ENCODE peak calls at places on chromosomes 7 and 10, in seven cellular contexts. One of them, this sample, is unnamed.

GRCh38 chr10:91416339-91416868 is 6.3 kb downstream of the HECTD2 start:
- DNase-seq in mucosa of descending colon: no peak
- DNase-seq in heart right ventricle: no peak
- DNase-seq in cardiac fibroblast: no peak
- DNase-seq in CD8-positive, alpha-beta T cell: no peak
- DNase-seq in suprapubic skin: no peak
- DNase-seq in endothelial cell: no peak
- DNase-seq in this sample: no peak

GRCh38 chr7:145784809-145785780 is 331.5 kb upstream of the CNTNAP2 start:
- DNase-seq in mucosa of descending colon: no peak
- DNase-seq in heart right ventricle: no peak
- DNase-seq in cardiac fibroblast: no peak
- DNase-seq in CD8-positive, alpha-beta T cell: no peak
- DNase-seq in suprapubic skin: no peak
- DNase-seq in endothelial cell: no peak
- DNase-seq in this sample: no peak

GRCh38 chr7:131509781-131510180 is 46.6 kb downstream of the PODXL start:
- DNase-seq in mucosa of descending colon: no peak
- DNase-seq in heart right ventricle: no peak
- DNase-seq in cardiac fibroblast: no peak
- DNase-seq in CD8-positive, alpha-beta T cell: no peak
- DNase-seq in suprapubic skin: no peak
- DNase-seq in endothelial cell: no peak
- DNase-seq in this sample: no peak

GRCh38 chr7:112495820-112496462 is 15.2 kb downstream of the LSMEM1 start:
- DNase-seq in mucosa of descending colon: peak
- DNase-seq in heart right ventricle: peak
- DNase-seq in cardiac fibroblast: peak
- DNase-seq in CD8-positive, alpha-beta T cell: peak
- DNase-seq in suprapubic skin: peak
- DNase-seq in endothelial cell: peak
- DNase-seq in this sample: peak

GRCh38 chr7:97013025-97013424 is 7.7 kb downstream of the DLX6 start:
- DNase-seq in mucosa of descending colon: no peak
- DNase-seq in heart right ventricle: no peak
- DNase-seq in cardiac fibroblast: no peak
- DNase-seq in CD8-positive, alpha-beta T cell: no peak
- DNase-seq in suprapubic skin: no peak
- DNase-seq in endothelial cell: no peak
- DNase-seq in this sample: no peak

GRCh38 chr10:97892506-97892905 is 42.9 kb downstream of the GOLGA7B start:
- DNase-seq in mucosa of descending colon: no peak
- DNase-seq in heart right ventricle: no peak
- DNase-seq in cardiac fibroblast: no peak
- DNase-seq in CD8-positive, alpha-beta T cell: no peak
- DNase-seq in suprapubic skin: no peak
- DNase-seq in endothelial cell: no peak
- DNase-seq in this sample: no peak

GRCh38 chr10:67609996-67610793 is 85.8 kb downstream of the CTNNA3 start:
- DNase-seq in mucosa of descending colon: no peak
- DNase-seq in heart right ventricle: no peak
- DNase-seq in cardiac fibroblast: peak
- DNase-seq in CD8-positive, alpha-beta T cell: no peak
- DNase-seq in suprapubic skin: no peak
- DNase-seq in endothelial cell: no peak
- DNase-seq in this sample: no peak

GRCh38 chr7:44117801-44118429 is 5.4 kb downstream of the POLD2 start:
- DNase-seq in mucosa of descending colon: no peak
- DNase-seq in heart right ventricle: no peak
- DNase-seq in cardiac fibroblast: no peak
- DNase-seq in CD8-positive, alpha-beta T cell: no peak
- DNase-seq in suprapubic skin: no peak
- DNase-seq in endothelial cell: no peak
- DNase-seq in this sample: no peak

GRCh38 chr7:42272793-42273665 is 36.0 kb upstream of the GLI3 start:
- DNase-seq in mucosa of descending colon: peak
- DNase-seq in heart right ventricle: no peak
- DNase-seq in cardiac fibroblast: peak
- DNase-seq in CD8-positive, alpha-beta T cell: no peak
- DNase-seq in suprapubic skin: no peak
- DNase-seq in endothelial cell: no peak
- DNase-seq in this sample: no peak

GRCh38 chr10:131832056-131832685 is 68.6 kb upstream of the PPP2R2D start:
- DNase-seq in mucosa of descending colon: no peak
- DNase-seq in heart right ventricle: no peak
- DNase-seq in cardiac fibroblast: no peak
- DNase-seq in CD8-positive, alpha-beta T cell: no peak
- DNase-seq in suprapubic skin: peak
- DNase-seq in endothelial cell: no peak
- DNase-seq in this sample: peak

GRCh38 chr7:6181136-6181535 is 91.3 kb downstream of the CYTH3 start:
- DNase-seq in mucosa of descending colon: no peak
- DNase-seq in heart right ventricle: no peak
- DNase-seq in cardiac fibroblast: no peak
- DNase-seq in CD8-positive, alpha-beta T cell: no peak
- DNase-seq in suprapubic skin: no peak
- DNase-seq in endothelial cell: no peak
- DNase-seq in this sample: no peak

GRCh38 chr7:137439829-137440433 is 96.4 kb upstream of the PTN start:
- DNase-seq in mucosa of descending colon: no peak
- DNase-seq in heart right ventricle: no peak
- DNase-seq in cardiac fibroblast: no peak
- DNase-seq in CD8-positive, alpha-beta T cell: no peak
- DNase-seq in suprapubic skin: no peak
- DNase-seq in endothelial cell: no peak
- DNase-seq in this sample: no peak

GRCh38 chr7:116626886-116627285 is 45.1 kb upstream of the MET start:
- DNase-seq in mucosa of descending colon: no peak
- DNase-seq in heart right ventricle: no peak
- DNase-seq in cardiac fibroblast: no peak
- DNase-seq in CD8-positive, alpha-beta T cell: no peak
- DNase-seq in suprapubic skin: no peak
- DNase-seq in endothelial cell: no peak
- DNase-seq in this sample: no peak

GRCh38 chr10:9825491-9826018 is 1192.1 kb upstream of the CELF2 start:
- DNase-seq in mucosa of descending colon: no peak
- DNase-seq in heart right ventricle: no peak
- DNase-seq in cardiac fibroblast: no peak
- DNase-seq in CD8-positive, alpha-beta T cell: no peak
- DNase-seq in suprapubic skin: no peak
- DNase-seq in endothelial cell: peak
- DNase-seq in this sample: no peak

DNA sequence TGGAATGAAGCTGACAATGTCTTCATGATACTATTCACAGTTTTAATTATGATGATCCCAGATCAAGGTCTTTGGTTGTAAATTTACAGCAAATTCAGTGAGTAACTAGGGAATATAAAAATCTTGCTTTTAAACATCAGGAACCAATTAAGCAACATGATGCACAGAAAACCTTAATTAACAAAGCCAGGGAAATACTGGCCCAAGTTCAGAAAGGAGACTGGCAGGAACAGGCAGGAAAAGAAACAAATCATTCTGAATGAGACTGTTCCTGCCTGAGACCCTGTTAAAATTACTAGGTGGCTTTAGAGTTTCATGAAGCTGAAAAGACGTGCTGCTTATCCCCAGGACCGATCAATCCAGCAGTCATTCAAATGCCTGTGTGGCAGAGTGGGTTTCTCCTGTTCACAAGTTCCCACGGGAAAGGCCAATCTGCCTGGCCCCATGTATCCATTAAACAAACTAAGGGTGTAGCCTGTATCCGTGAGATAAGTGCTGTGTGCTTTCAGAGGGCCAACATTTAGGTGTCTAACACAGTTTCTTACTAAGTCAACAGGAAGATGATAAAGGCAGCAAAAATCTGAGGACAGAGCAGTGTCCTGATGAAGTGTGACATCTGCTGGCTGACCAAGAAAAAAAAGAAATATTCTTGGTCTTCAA is 34.4 kb downstream of the PUS7 start:
- DNase-seq in mucosa of descending colon: peak
- DNase-seq in heart right ventricle: peak
- DNase-seq in cardiac fibroblast: peak
- DNase-seq in CD8-positive, alpha-beta T cell: no peak
- DNase-seq in suprapubic skin: no peak
- DNase-seq in endothelial cell: peak
- DNase-seq in this sample: no peak
- TF ChIP-seq CTCF in mucosa of descending colon: no peak
- TF ChIP-seq CTCF in heart right ventricle: peak
- TF ChIP-seq CTCF in cardiac fibroblast: peak
- TF ChIP-seq CTCF in CD8-positive, alpha-beta T cell: no peak
- TF ChIP-seq CTCF in suprapubic skin: peak
- TF ChIP-seq CTCF in endothelial cell: no peak
- TF ChIP-seq CTCF in this sample: peak

DNA sequence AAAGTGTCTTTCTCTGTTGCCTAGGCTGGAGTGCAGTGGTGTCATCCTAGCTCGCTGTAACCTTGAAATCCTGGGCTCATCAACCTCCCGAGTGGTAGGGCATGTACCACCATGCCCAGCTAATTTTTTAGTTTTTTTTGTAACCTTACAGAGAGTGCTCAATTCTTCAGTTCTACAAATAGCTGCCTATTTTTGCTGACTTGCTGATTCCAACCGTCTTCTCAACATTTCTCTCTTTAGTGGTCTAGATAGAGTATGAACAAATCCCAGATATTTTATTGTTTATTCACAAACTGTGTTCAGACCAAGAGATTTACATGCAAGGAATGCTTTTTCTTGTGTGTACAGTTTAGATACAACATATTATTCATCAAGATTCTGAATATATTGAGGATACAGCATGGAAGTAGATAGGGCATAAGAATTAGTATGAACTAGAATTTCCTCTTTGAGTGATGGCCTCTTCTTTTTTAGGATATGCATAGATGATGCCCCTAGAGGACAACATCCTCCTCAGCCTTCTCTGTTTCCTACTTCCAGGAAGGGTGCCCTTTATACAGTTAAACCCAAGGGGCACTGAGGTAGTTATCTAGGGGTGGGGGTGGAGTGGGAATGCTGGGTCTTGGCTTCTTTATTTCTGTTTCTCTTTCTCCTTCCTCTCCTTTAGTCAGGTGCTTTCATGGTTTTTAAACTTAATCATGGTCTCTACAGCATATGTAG is 26.0 kb downstream of the PRPF18 start:
- DNase-seq in mucosa of descending colon: no peak
- DNase-seq in heart right ventricle: no peak
- DNase-seq in cardiac fibroblast: no peak
- DNase-seq in CD8-positive, alpha-beta T cell: no peak
- DNase-seq in suprapubic skin: no peak
- DNase-seq in endothelial cell: no peak
- DNase-seq in this sample: no peak
- TF ChIP-seq CTCF in mucosa of descending colon: no peak
- TF ChIP-seq CTCF in heart right ventricle: no peak
- TF ChIP-seq CTCF in cardiac fibroblast: no peak
- TF ChIP-seq CTCF in CD8-positive, alpha-beta T cell: no peak
- TF ChIP-seq CTCF in suprapubic skin: no peak
- TF ChIP-seq CTCF in endothelial cell: no peak
- TF ChIP-seq CTCF in this sample: no peak

GRCh38 chr7:28169166-28169713 is 11.4 kb downstream of the JAZF1 start:
- DNase-seq in mucosa of descending colon: no peak
- DNase-seq in heart right ventricle: no peak
- DNase-seq in cardiac fibroblast: no peak
- DNase-seq in CD8-positive, alpha-beta T cell: no peak
- DNase-seq in suprapubic skin: no peak
- DNase-seq in endothelial cell: no peak
- DNase-seq in this sample: no peak

GRCh38 chr7:28170701-28171100 is 9.9 kb downstream of the JAZF1 start:
- DNase-seq in mucosa of descending colon: no peak
- DNase-seq in heart right ventricle: no peak
- DNase-seq in cardiac fibroblast: no peak
- DNase-seq in CD8-positive, alpha-beta T cell: no peak
- DNase-seq in suprapubic skin: no peak
- DNase-seq in endothelial cell: no peak
- DNase-seq in this sample: no peak

GRCh38 chr7:28166982-28167715 is 13.4 kb downstream of the JAZF1 start:
- DNase-seq in mucosa of descending colon: no peak
- DNase-seq in heart right ventricle: no peak
- DNase-seq in cardiac fibroblast: no peak
- DNase-seq in CD8-positive, alpha-beta T cell: no peak
- DNase-seq in suprapubic skin: no peak
- DNase-seq in endothelial cell: no peak
- DNase-seq in this sample: no peak

GRCh38 chr7:28165971-28166955 is 14.3 kb downstream of the JAZF1 start:
- DNase-seq in mucosa of descending colon: no peak
- DNase-seq in heart right ventricle: no peak
- DNase-seq in cardiac fibroblast: peak
- DNase-seq in CD8-positive, alpha-beta T cell: no peak
- DNase-seq in suprapubic skin: no peak
- DNase-seq in endothelial cell: no peak
- DNase-seq in this sample: no peak

DNA sequence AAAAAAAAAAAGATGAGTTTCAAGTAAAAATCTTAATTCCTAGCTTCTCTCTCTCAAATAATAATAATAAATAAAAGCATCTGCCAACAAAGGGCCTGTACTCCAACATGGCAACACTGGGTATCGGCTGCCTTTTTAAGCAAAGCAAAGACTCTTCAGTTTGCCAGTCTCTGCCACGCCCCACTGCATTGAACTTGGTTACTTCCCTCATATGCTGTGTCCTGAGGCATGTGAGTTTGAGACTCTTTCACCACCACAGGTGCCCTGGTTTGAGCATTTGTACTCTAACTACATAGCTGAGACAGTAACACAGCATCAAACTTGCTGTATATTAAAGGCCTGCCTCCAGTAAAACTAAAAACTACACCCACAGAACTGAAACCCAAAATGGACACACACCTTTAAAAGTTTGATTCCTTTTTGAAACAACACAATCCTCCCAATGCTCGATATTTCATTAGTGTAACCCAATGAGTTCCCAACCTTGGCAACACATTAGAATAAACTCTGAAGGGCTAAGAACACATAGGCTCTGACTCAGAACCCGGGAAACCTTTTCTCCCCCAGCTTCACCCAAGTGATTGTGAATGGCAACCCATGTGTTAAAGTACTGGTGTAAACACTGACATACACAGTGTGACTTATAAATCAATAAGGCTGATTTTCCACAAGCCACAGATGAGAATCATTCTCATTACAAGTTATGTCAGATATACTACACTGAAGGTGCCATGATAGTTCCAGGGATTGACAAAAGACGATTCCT is 12.0 kb downstream of the JAZF1 start:
- DNase-seq in mucosa of descending colon: no peak
- DNase-seq in heart right ventricle: no peak
- DNase-seq in cardiac fibroblast: no peak
- DNase-seq in CD8-positive, alpha-beta T cell: no peak
- DNase-seq in suprapubic skin: no peak
- DNase-seq in endothelial cell: no peak
- DNase-seq in this sample: no peak
- TF ChIP-seq CTCF in mucosa of descending colon: no peak
- TF ChIP-seq CTCF in heart right ventricle: no peak
- TF ChIP-seq CTCF in cardiac fibroblast: no peak
- TF ChIP-seq CTCF in CD8-positive, alpha-beta T cell: no peak
- TF ChIP-seq CTCF in suprapubic skin: no peak
- TF ChIP-seq CTCF in endothelial cell: no peak
- TF ChIP-seq CTCF in this sample: no peak

DNA sequence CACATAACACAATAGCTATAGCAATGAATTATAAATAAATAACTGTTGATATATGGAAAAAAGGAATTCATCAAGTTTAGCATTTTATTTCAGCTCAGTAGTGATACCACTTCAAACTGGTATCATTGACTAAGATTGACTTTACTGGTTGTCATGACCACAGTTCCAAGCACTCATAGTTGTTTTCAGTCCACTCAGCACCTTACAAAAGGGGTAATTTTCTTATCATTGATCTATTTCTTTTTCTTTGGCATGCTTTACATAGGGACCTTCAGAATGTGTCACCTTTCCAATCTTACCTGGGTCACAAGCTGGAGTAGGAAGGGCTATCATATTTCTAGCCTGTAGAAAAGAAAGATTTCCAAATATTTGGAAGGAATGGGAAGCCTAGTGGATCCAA is 275.5 kb upstream of the TMEM229A start:
- DNase-seq in mucosa of descending colon: no peak
- DNase-seq in heart right ventricle: no peak
- DNase-seq in cardiac fibroblast: no peak
- DNase-seq in CD8-positive, alpha-beta T cell: no peak
- DNase-seq in suprapubic skin: no peak
- DNase-seq in endothelial cell: no peak
- DNase-seq in this sample: no peak
- TF ChIP-seq CTCF in mucosa of descending colon: no peak
- TF ChIP-seq CTCF in heart right ventricle: no peak
- TF ChIP-seq CTCF in cardiac fibroblast: no peak
- TF ChIP-seq CTCF in CD8-positive, alpha-beta T cell: no peak
- TF ChIP-seq CTCF in suprapubic skin: no peak
- TF ChIP-seq CTCF in endothelial cell: no peak
- TF ChIP-seq CTCF in this sample: no peak